ENCODE peak calls at places on chromosomes 16 and 17, in six cellular contexts. One of them, this sample, is unnamed.

GRCh38 chr16:1097800-1098199 is 1.8 kb upstream of the C1QTNF8 start:
- DNase-seq in GM20000: no peak
- DNase-seq in CD8-positive, alpha-beta T cell: no peak
- DNase-seq in colonic mucosa: no peak
- DNase-seq in suprapubic skin: no peak
- DNase-seq in body of pancreas: no peak
- DNase-seq in this sample: no peak

GRCh38 chr17:7147772-7148171 is 31.4 kb downstream of the ASGR1 start:
- DNase-seq in GM20000: no peak
- DNase-seq in CD8-positive, alpha-beta T cell: no peak
- DNase-seq in colonic mucosa: no peak
- DNase-seq in suprapubic skin: no peak
- DNase-seq in body of pancreas: no peak
- DNase-seq in this sample: no peak

GRCh38 chr16:52435573-52435972 is 111.4 kb downstream of the TOX3 start:
- DNase-seq in GM20000: no peak
- DNase-seq in CD8-positive, alpha-beta T cell: no peak
- DNase-seq in colonic mucosa: no peak
- DNase-seq in suprapubic skin: no peak
- DNase-seq in body of pancreas: no peak
- DNase-seq in this sample: no peak

GRCh38 chr17:9905902-9906301 is 831 bp upstream of the RCVRN start:
- DNase-seq in GM20000: peak
- DNase-seq in CD8-positive, alpha-beta T cell: no peak
- DNase-seq in colonic mucosa: no peak
- DNase-seq in suprapubic skin: no peak
- DNase-seq in body of pancreas: no peak
- DNase-seq in this sample: no peak

GRCh38 chr17:38559025-38559879 is 46.5 kb downstream of the SRCIN1 start:
- DNase-seq in GM20000: peak
- DNase-seq in CD8-positive, alpha-beta T cell: peak
- DNase-seq in colonic mucosa: peak
- DNase-seq in suprapubic skin: peak
- DNase-seq in body of pancreas: peak
- DNase-seq in this sample: no peak

GRCh38 chr16:4859900-4860255 is 12.6 kb downstream of the UBN1 start:
- DNase-seq in GM20000: no peak
- DNase-seq in CD8-positive, alpha-beta T cell: no peak
- DNase-seq in colonic mucosa: no peak
- DNase-seq in suprapubic skin: no peak
- DNase-seq in body of pancreas: no peak
- DNase-seq in this sample: no peak

GRCh38 chr17:7512105-7512504 is 27.9 kb downstream of the POLR2A start:
- DNase-seq in GM20000: no peak
- DNase-seq in CD8-positive, alpha-beta T cell: no peak
- DNase-seq in colonic mucosa: no peak
- DNase-seq in suprapubic skin: no peak
- DNase-seq in body of pancreas: no peak
- DNase-seq in this sample: no peak

GRCh38 chr17:78159575-78160158 is 8.7 kb upstream of the SYNGR2 start:
- DNase-seq in GM20000: no peak
- DNase-seq in CD8-positive, alpha-beta T cell: no peak
- DNase-seq in colonic mucosa: no peak
- DNase-seq in suprapubic skin: no peak
- DNase-seq in body of pancreas: no peak
- DNase-seq in this sample: no peak

GRCh38 chr16:31008154-31008950 is 2.1 kb downstream of the STX1B start:
- DNase-seq in GM20000: no peak
- DNase-seq in CD8-positive, alpha-beta T cell: no peak
- DNase-seq in colonic mucosa: no peak
- DNase-seq in suprapubic skin: no peak
- DNase-seq in body of pancreas: no peak
- DNase-seq in this sample: no peak

GRCh38 chr17:69287168-69287567 is 39.8 kb downstream of the ABCA5 start:
- DNase-seq in GM20000: no peak
- DNase-seq in CD8-positive, alpha-beta T cell: no peak
- DNase-seq in colonic mucosa: no peak
- DNase-seq in suprapubic skin: no peak
- DNase-seq in body of pancreas: no peak
- DNase-seq in this sample: no peak

GRCh38 chr17:44863254-44863918 is 15.7 kb downstream of the HIGD1B start:
- DNase-seq in GM20000: no peak
- DNase-seq in CD8-positive, alpha-beta T cell: no peak
- DNase-seq in colonic mucosa: no peak
- DNase-seq in suprapubic skin: no peak
- DNase-seq in body of pancreas: no peak
- DNase-seq in this sample: no peak

GRCh38 chr17:19020016-19020415 is 15.5 kb upstream of the FAM83G start:
- DNase-seq in GM20000: no peak
- DNase-seq in CD8-positive, alpha-beta T cell: no peak
- DNase-seq in colonic mucosa: no peak
- DNase-seq in suprapubic skin: no peak
- DNase-seq in body of pancreas: no peak
- DNase-seq in this sample: no peak

GRCh38 chr17:5864910-5865657 is 205.1 kb upstream of the WSCD1 start:
- DNase-seq in GM20000: no peak
- DNase-seq in CD8-positive, alpha-beta T cell: no peak
- DNase-seq in colonic mucosa: no peak
- DNase-seq in suprapubic skin: peak
- DNase-seq in body of pancreas: no peak
- DNase-seq in this sample: no peak

GRCh38 chr17:47704116-47704515 is 10.2 kb downstream of the TBKBP1 start:
- DNase-seq in GM20000: peak
- DNase-seq in CD8-positive, alpha-beta T cell: no peak
- DNase-seq in colonic mucosa: no peak
- DNase-seq in suprapubic skin: no peak
- DNase-seq in body of pancreas: no peak
- DNase-seq in this sample: no peak

GRCh38 chr17:65523411-65523810 is 38.0 kb downstream of the AXIN2 start:
- DNase-seq in GM20000: no peak
- DNase-seq in CD8-positive, alpha-beta T cell: no peak
- DNase-seq in colonic mucosa: no peak
- DNase-seq in suprapubic skin: no peak
- DNase-seq in body of pancreas: no peak
- DNase-seq in this sample: no peak

GRCh38 chr16:15643453-15644305 is 725 bp upstream of the MARF1 start:
- DNase-seq in GM20000: no peak
- DNase-seq in CD8-positive, alpha-beta T cell: no peak
- DNase-seq in colonic mucosa: peak
- DNase-seq in suprapubic skin: no peak
- DNase-seq in body of pancreas: peak
- DNase-seq in this sample: no peak

GRCh38 chr17:79905832-79906231 is 66.6 kb upstream of the CBX4 start:
- DNase-seq in GM20000: no peak
- DNase-seq in CD8-positive, alpha-beta T cell: no peak
- DNase-seq in colonic mucosa: no peak
- DNase-seq in suprapubic skin: no peak
- DNase-seq in body of pancreas: no peak
- DNase-seq in this sample: no peak

DNA sequence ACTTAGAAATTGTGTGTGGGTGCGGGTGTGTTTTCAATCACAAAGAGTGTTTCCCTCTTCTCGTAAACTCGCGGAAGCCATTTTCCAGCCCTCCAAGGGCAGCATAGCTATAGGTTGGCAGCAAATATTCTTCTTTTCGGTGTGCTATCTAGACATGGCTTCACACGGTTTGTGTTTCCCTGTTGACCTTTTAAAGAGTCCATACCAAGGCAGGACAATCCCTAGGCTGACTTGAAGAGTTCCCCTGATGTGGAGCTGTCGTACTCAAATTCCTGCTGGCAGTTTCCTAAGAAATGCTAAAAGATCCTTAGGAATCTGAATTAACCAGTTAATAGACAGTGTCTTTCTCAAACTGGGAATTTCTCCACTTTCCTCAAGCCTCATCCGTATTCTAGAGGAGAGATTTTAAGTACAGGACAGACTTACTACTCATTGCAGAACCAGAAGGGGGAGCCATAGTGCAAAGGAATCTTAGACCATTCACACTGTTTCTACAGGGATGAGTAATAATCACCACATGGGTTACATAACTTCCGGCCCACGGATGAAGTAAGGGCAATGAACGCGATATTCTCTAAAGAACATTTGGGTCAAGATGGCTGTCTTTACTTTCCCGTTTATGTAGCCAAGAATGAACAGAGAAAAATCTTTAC is 288.6 kb upstream of the ELAC2 start:
- DNase-seq in GM20000: no peak
- DNase-seq in CD8-positive, alpha-beta T cell: no peak
- DNase-seq in colonic mucosa: no peak
- DNase-seq in suprapubic skin: no peak
- DNase-seq in body of pancreas: peak
- DNase-seq in this sample: no peak
- TF ChIP-seq CTCF in GM20000: no peak
- TF ChIP-seq CTCF in CD8-positive, alpha-beta T cell: no peak
- TF ChIP-seq CTCF in colonic mucosa: no peak
- TF ChIP-seq CTCF in suprapubic skin: peak
- TF ChIP-seq CTCF in body of pancreas: peak
- TF ChIP-seq CTCF in this sample: peak

DNA sequence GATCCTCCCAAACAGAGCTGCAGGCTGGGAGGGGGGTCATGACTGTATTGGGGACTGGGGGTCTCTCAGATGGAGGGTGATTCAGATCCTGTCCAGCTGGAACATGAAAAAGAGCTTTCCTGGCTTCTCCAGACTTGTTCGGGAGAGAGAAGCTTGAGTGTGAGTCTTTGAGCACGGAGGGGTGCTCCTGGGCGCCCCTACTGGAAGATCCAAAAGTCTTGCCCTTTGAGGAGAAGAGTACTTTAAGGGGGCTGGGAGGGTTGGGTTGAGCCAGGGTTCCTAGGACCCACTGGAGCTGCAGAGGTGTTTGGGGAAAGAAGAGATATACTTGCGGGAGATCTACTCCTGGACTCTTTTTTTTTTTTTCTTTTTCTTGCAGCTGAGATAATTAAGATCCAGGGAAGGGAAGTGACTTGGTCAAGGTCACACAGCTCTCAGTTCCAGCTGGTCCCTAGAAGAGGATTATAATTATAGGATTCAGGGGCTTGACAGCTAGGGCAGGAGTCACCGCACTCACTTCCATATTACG is 8.4 kb downstream of the RARA start:
- DNase-seq in GM20000: peak
- DNase-seq in CD8-positive, alpha-beta T cell: no peak
- DNase-seq in colonic mucosa: peak
- DNase-seq in suprapubic skin: peak
- DNase-seq in body of pancreas: no peak
- DNase-seq in this sample: no peak
- TF ChIP-seq CTCF in GM20000: peak
- TF ChIP-seq CTCF in CD8-positive, alpha-beta T cell: peak
- TF ChIP-seq CTCF in colonic mucosa: peak
- TF ChIP-seq CTCF in suprapubic skin: peak
- TF ChIP-seq CTCF in body of pancreas: peak
- TF ChIP-seq CTCF in this sample: peak

GRCh38 chr17:17146791-17147406 is 59.2 kb downstream of the PLD6 start:
- DNase-seq in GM20000: no peak
- DNase-seq in CD8-positive, alpha-beta T cell: no peak
- DNase-seq in colonic mucosa: no peak
- DNase-seq in suprapubic skin: no peak
- DNase-seq in body of pancreas: no peak
- DNase-seq in this sample: no peak
- TF ChIP-seq CTCF in GM20000: no peak
- TF ChIP-seq CTCF in CD8-positive, alpha-beta T cell: no peak
- TF ChIP-seq CTCF in colonic mucosa: peak
- TF ChIP-seq CTCF in suprapubic skin: no peak
- TF ChIP-seq CTCF in body of pancreas: peak
- TF ChIP-seq CTCF in this sample: peak

DNA sequence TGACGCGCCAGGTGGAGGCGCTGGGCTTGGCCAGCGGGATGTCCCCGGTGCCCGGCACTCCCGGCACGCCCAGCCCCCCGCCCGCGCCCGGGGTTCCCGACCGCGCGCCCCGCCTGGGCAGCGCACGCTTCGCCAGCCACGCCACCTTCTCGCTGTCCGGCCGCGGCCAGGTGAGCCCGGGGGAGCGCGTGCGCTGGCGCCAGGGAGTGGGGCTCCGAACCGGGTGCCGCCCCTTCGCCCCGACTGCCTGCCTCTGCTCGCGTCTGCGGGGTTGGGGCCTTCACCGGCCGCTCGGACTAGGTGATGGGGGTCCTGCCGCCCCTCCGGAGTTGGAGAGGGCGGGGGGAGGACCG is 482 bp downstream of the SMTNL2 start:
- DNase-seq in GM20000: no peak
- DNase-seq in CD8-positive, alpha-beta T cell: no peak
- DNase-seq in colonic mucosa: no peak
- DNase-seq in suprapubic skin: no peak
- DNase-seq in body of pancreas: no peak
- DNase-seq in this sample: no peak
- TF ChIP-seq CTCF in GM20000: no peak
- TF ChIP-seq CTCF in CD8-positive, alpha-beta T cell: no peak
- TF ChIP-seq CTCF in colonic mucosa: no peak
- TF ChIP-seq CTCF in suprapubic skin: no peak
- TF ChIP-seq CTCF in body of pancreas: no peak
- TF ChIP-seq CTCF in this sample: no peak

GRCh38 chr17:36608794-36609497 is 7.6 kb downstream of the MRM1 start:
- DNase-seq in GM20000: no peak
- DNase-seq in CD8-positive, alpha-beta T cell: no peak
- DNase-seq in colonic mucosa: peak
- DNase-seq in suprapubic skin: no peak
- DNase-seq in body of pancreas: peak
- DNase-seq in this sample: no peak
- TF ChIP-seq CTCF in GM20000: peak
- TF ChIP-seq CTCF in CD8-positive, alpha-beta T cell: no peak
- TF ChIP-seq CTCF in colonic mucosa: no peak
- TF ChIP-seq CTCF in suprapubic skin: no peak
- TF ChIP-seq CTCF in body of pancreas: no peak
- TF ChIP-seq CTCF in this sample: peak

GRCh38 chr16:10809706-10810105 is 8.9 kb downstream of the TVP23A start:
- DNase-seq in GM20000: no peak
- DNase-seq in CD8-positive, alpha-beta T cell: no peak
- DNase-seq in colonic mucosa: no peak
- DNase-seq in suprapubic skin: no peak
- DNase-seq in body of pancreas: no peak
- DNase-seq in this sample: no peak
- TF ChIP-seq CTCF in GM20000: no peak
- TF ChIP-seq CTCF in CD8-positive, alpha-beta T cell: no peak
- TF ChIP-seq CTCF in colonic mucosa: no peak
- TF ChIP-seq CTCF in suprapubic skin: no peak
- TF ChIP-seq CTCF in body of pancreas: no peak
- TF ChIP-seq CTCF in this sample: no peak

GRCh38 chr17:71304498-71305158 is 816.2 kb upstream of the SOX9 start:
- DNase-seq in GM20000: no peak
- DNase-seq in CD8-positive, alpha-beta T cell: no peak
- DNase-seq in colonic mucosa: no peak
- DNase-seq in suprapubic skin: no peak
- DNase-seq in body of pancreas: no peak
- DNase-seq in this sample: peak
- TF ChIP-seq CTCF in GM20000: no peak
- TF ChIP-seq CTCF in CD8-positive, alpha-beta T cell: no peak
- TF ChIP-seq CTCF in colonic mucosa: no peak
- TF ChIP-seq CTCF in suprapubic skin: no peak
- TF ChIP-seq CTCF in body of pancreas: no peak
- TF ChIP-seq CTCF in this sample: peak

DNA sequence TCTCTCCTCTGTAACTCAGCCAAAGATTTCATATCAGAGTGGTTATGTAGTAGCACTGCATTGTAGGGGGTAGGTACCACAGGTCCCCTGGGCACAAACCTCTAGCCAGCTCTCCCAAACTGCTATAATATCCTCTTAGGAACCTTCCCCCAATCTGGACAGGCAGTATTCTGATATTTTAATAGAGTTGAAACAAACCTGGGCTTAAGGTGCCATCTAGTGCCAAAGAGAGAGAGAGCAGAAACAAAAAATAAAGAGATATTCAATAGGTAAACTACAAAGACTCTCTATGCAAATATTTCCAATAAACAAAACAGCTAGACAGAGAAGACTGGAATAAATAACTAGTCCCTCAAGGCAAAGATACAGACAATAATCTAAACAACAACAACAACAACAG is 1070.0 kb downstream of the CDH11 start:
- DNase-seq in GM20000: no peak
- DNase-seq in CD8-positive, alpha-beta T cell: no peak
- DNase-seq in colonic mucosa: no peak
- DNase-seq in suprapubic skin: no peak
- DNase-seq in body of pancreas: no peak
- DNase-seq in this sample: no peak
- TF ChIP-seq CTCF in GM20000: no peak
- TF ChIP-seq CTCF in CD8-positive, alpha-beta T cell: no peak
- TF ChIP-seq CTCF in colonic mucosa: no peak
- TF ChIP-seq CTCF in suprapubic skin: no peak
- TF ChIP-seq CTCF in body of pancreas: peak
- TF ChIP-seq CTCF in this sample: peak

This sample was measured in retinal pigment epithelial cell.